ENCODE peak calls at places on chromosome 2, in nine cellular contexts. P is SJCRH30; V is heart left ventricle; U is NT2/D1; O is mesenchymal stem cell; N is uterus; L is CD8-positive, alpha-beta T cell; T is PC-9; G is fibroblast of lung. R is an unnamed sample. For H3K36me3, the result is how much of the 10 kb centered on the place peaks cover.

GRCh38 chr2:179793238-179793637 is 68.2 kb downstream of the ZNF385B start:
- DNase-seq in P (no peak), V (no peak), U (no peak), O (no peak), N (no peak), L (no peak), T (no peak), G (no peak), R (no peak)

GRCh38 chr2:219433666-219434467 is 776 bp upstream of the SPEG start:
- DNase-seq in P (peak), V (no peak), U (peak), O (peak), N (no peak), L (no peak), T (no peak), G (peak), R (peak)

GRCh38 chr2:120949027-120949956 is 213.6 kb downstream of the GLI2 start:
- DNase-seq in P (peak), V (no peak), U (no peak), O (peak), N (no peak), L (no peak), T (peak), G (no peak), R (peak)

GRCh38 chr2:13550832-13551231 is 834.1 kb downstream of the TRIB2 start:
- DNase-seq in P (no peak), V (no peak), U (no peak), O (no peak), N (no peak), L (no peak), T (no peak), G (peak), R (no peak)

GRCh38 chr2:191607101-191607500 is 70.8 kb upstream of the NABP1 start:
- DNase-seq in P (no peak), V (no peak), U (no peak), O (no peak), N (no peak), L (no peak), T (no peak), G (peak), R (peak)

GRCh38 chr2:241314181-241314932 is 1.1 kb downstream of the HDLBP start:
- DNase-seq in P (no peak), V (no peak), U (no peak), O (peak), N (no peak), L (no peak), T (no peak), G (peak), R (no peak)

GRCh38 chr2:241312082-241312481 is 3.4 kb downstream of the HDLBP start:
- DNase-seq in P (no peak), V (no peak), U (no peak), O (peak), N (no peak), L (no peak), T (no peak), G (peak), R (peak)

GRCh38 chr2:111030271-111030891 is 90.3 kb upstream of the BCL2L11 start:
- DNase-seq in P (no peak), V (no peak), U (no peak), O (no peak), N (no peak), L (no peak), T (no peak), G (no peak), R (no peak)

GRCh38 chr2:38207168-38207567 is 131.2 kb upstream of the CYP1B1 start:
- DNase-seq in P (no peak), V (no peak), U (no peak), O (no peak), N (no peak), L (no peak), T (no peak), G (peak), R (peak)

GRCh38 chr2:147275943-147276342 is 568.9 kb upstream of the ACVR2A start:
- DNase-seq in P (peak), V (no peak), U (peak), O (no peak), N (no peak), L (no peak), T (no peak), G (no peak), R (no peak)

GRCh38 chr2:64311948-64312621 is 141.9 kb upstream of the LGALSL start:
- DNase-seq in P (peak), V (peak), U (no peak), O (peak), N (peak), L (no peak), T (peak), G (peak), R (peak)

GRCh38 chr2:233961905-233962304 is 44.7 kb downstream of the TRPM8 start:
- DNase-seq in P (no peak), V (no peak), U (no peak), O (no peak), N (no peak), L (no peak), T (no peak), G (no peak), R (no peak)

GRCh38 chr2:45169339-45170190 is 160.3 kb upstream of the SIX2 start:
- DNase-seq in P (no peak), V (peak), U (no peak), O (peak), N (no peak), L (no peak), T (peak), G (no peak), R (peak)

DNA sequence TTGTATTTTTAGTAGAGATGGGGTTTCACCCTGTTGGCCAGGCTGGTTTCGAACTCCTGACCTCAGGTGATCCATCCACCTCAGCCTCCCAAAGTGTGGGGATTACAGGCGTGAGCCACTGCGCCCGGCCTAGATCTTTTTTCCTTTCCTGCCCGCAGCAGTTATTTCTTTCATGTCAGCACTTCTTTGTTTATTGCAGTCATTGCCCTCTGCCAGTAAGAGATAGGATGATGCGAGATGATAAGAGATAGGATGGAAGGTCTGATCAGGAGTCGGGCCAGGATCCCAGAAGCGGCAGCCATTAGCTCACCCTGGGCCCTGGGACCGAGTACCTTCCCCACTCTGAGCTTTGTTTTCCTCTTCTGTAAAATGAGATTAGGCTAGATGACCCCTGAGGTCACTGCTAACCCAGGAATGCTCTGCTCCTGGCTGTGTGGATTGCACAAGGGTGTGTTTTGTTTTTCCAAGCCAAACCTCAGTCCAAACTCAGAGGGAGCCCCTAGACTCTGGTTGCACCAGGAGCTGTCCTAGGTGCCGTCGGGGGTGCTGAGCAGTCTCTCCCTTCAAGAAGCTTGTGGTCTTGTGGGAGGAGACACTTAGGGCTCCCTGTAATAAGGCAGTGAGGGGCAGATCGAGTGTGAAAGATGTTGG is 63.3 kb downstream of the LPIN1 start:
- DNase-seq in P (no peak), V (no peak), U (no peak), O (no peak), N (no peak), L (no peak), T (no peak), G (no peak), R (no peak)
- H3K36me3 ChIP-seq in P (under half), V (under half), U (under half), O (half or more), N (under half), L (under half), T (under half), G (under half), R (under half)

DNA sequence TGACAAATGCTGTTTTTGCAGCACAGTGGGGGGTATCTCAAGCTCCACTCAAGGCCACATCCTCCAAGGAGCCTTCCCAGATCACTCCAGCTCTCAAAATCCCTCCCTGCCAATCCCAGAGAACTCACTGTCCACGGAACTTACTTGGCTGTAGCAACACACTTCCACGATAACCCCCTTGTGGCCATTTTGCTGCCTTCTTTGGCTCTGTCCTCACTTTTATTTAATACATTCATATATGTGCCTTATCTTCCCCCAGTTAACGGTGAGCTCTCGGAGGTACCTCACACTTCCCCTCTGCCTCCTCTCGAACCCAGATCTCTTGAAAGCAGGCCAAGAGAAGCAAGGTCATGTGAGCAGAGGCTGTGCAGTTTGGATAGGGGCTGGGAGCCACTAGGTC is 122.3 kb downstream of the TNS1 start:
- DNase-seq in P (no peak), V (no peak), U (no peak), O (no peak), N (no peak), L (no peak), T (no peak), G (no peak), R (no peak)
- H3K36me3 ChIP-seq in P (under half), V (under half), U (under half), O (half or more), N (under half), L (under half), T (under half), G (under half), R (under half)

GRCh38 chr2:231795525-231796327 is 9.5 kb downstream of the COPS7B start:
- DNase-seq in P (peak), V (no peak), U (no peak), O (peak), N (no peak), L (no peak), T (peak), G (peak), R (peak)
- H3K36me3 ChIP-seq in P (under half), V (under half), U (half or more), O (half or more), N (under half), L (under half), T (under half), G (under half), R (under half)

GRCh38 chr2:224034027-224034426 is 5.1 kb downstream of the SERPINE2 start:
- DNase-seq in P (no peak), V (no peak), U (no peak), O (no peak), N (no peak), L (no peak), T (no peak), G (no peak), R (no peak)
- H3K36me3 ChIP-seq in P (under half), V (under half), U (under half), O (under half), N (under half), L (under half), T (under half), G (under half), R (under half)

GRCh38 chr2:54836477-54836876 is 113.0 kb downstream of the EML6 start:
- DNase-seq in P (peak), V (no peak), U (no peak), O (no peak), N (no peak), L (no peak), T (no peak), G (no peak), R (no peak)
- H3K36me3 ChIP-seq in P (under half), V (under half), U (under half), O (under half), N (under half), L (under half), T (under half), G (under half), R (under half)

DNA sequence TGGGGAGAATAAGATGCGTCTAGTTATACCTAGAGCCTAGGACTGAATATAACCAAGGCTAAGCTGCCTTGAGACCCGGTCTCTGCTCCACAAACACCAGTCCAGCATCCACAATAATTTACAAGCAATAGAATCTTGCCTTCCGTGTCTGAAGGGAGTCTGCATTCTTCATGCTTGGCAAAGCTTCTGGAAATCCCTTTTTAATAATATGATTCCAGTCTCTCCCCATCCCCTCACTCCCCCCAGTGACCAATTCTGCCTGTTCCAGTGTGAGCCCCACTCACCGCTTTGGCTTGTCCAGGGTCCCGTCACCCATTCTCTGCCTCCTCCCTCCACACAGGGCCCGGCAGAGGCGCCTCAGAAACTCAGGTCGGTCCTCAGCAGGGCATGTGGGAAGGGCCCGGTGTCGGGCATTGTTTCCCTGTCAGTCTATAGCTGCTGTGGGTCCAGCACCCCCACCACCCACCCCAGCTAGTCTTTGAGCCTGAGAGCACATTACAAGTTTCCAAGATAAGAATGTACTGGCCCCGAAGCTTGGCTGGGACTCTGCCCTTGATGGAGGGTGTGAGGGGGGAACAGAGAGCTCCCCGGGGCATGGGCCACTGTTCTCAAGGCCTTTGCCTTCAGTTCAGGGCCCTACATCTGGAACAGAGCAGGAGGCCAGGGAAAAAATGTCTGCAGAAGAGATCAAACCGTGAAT is 129.7 kb upstream of the MYCN start:
- DNase-seq in P (no peak), V (no peak), U (no peak), O (no peak), N (no peak), L (no peak), T (no peak), G (no peak), R (no peak)
- H3K36me3 ChIP-seq in P (under half), V (under half), U (under half), O (under half), N (under half), L (under half), T (under half), G (under half), R (under half)

GRCh38 chr2:36535099-36535498 is 62.9 kb downstream of the FEZ2 start:
- DNase-seq in P (no peak), V (no peak), U (no peak), O (no peak), N (no peak), L (no peak), T (no peak), G (no peak), R (no peak)
- H3K36me3 ChIP-seq in P (under half), V (under half), U (half or more), O (under half), N (under half), L (under half), T (under half), G (under half), R (under half)

R was measured in cardiac muscle cell.